ENCODE peak calls at places on chromosomes 4 and X, in four cellular contexts. M is HL-60, G is left ventricle myocardium inferior, U is ascending aorta. P is an unnamed sample.

GRCh38 chrX:22357621-22358020 is 84.9 kb downstream of the CBLL2 start:
- DNase-seq in M (no peak), G (no peak), U (no peak), P (no peak)

GRCh38 chrX:77003956-77004355 is 443.2 kb upstream of the FGF16 start:
- DNase-seq in M (no peak), G (no peak), U (no peak), P (no peak)

GRCh38 chr4:104878936-104879335 is 267.7 kb upstream of the TET2 start:
- DNase-seq in M (no peak), G (no peak), U (no peak), P (no peak)

GRCh38 chr4:83112239-83112638 is 2.3 kb downstream of the PLAC8 start:
- DNase-seq in M (peak), G (no peak), U (no peak), P (no peak)

GRCh38 chrX:9339603-9340569 is 125.0 kb upstream of the TBL1X start:
- DNase-seq in M (no peak), G (peak), U (no peak), P (no peak)

GRCh38 chrX:115364625-115365024 is 75.1 kb downstream of the LUZP4 start:
- DNase-seq in M (no peak), G (no peak), U (no peak), P (no peak)

GRCh38 chr4:138898282-138898681 is 117.3 kb upstream of the NOCT start:
- DNase-seq in M (no peak), G (no peak), U (no peak), P (no peak)

GRCh38 chr4:8311096-8312068 is 41.8 kb downstream of the HTRA3 start:
- DNase-seq in M (no peak), G (no peak), U (peak), P (no peak)

GRCh38 chr4:127849505-127850234 is 31.0 kb upstream of the PLK4 start:
- DNase-seq in M (no peak), G (no peak), U (no peak), P (no peak)

GRCh38 chr4:148874331-148874730 is 432.1 kb upstream of the NR3C2 start:
- DNase-seq in M (no peak), G (no peak), U (no peak), P (no peak)

GRCh38 chr4:70559216-70559830 is 32.7 kb upstream of the AMBN start:
- DNase-seq in M (no peak), G (no peak), U (no peak), P (no peak)

GRCh38 chrX:40012800-40013682 is 84.7 kb downstream of the BCOR start:
- DNase-seq in M (peak), G (peak), U (no peak), P (no peak)

GRCh38 chrX:371907-372306 is 14.8 kb downstream of the PPP2R3B start:
- DNase-seq in M (no peak), G (no peak), U (no peak), P (no peak)

GRCh38 chr4:20418865-20419451 is 167.3 kb downstream of the SLIT2 start:
- DNase-seq in M (no peak), G (no peak), U (no peak), P (no peak)

GRCh38 chr4:24659241-24659961 is 75.0 kb upstream of the DHX15 start:
- DNase-seq in M (no peak), G (no peak), U (no peak), P (no peak)

GRCh38 chr4:188430384-188430783 is 291.1 kb downstream of the TRIML1 start:
- DNase-seq in M (no peak), G (no peak), U (no peak), P (no peak)

GRCh38 chr4:123599920-123600394 is 203.4 kb downstream of the SPRY1 start:
- DNase-seq in M (peak), G (peak), U (peak), P (no peak)

GRCh38 chrX:66676990-66677389 is 38.1 kb upstream of the EDA2R start:
- DNase-seq in M (no peak), G (no peak), U (no peak), P (no peak)

GRCh38 chr4:16140520-16141249 is 56.9 kb upstream of the PROM1 start:
- DNase-seq in M (no peak), G (no peak), U (no peak), P (no peak)

GRCh38 chrX:103254171-103254824 is 657 bp downstream of the TCEAL8 start:
- DNase-seq in M (no peak), G (peak), U (no peak), P (no peak)

GRCh38 chr4:83269256-83269655 is 15.3 kb downstream of the COQ2 start:
- DNase-seq in M (no peak), G (no peak), U (no peak), P (no peak)

GRCh38 chr4:3637326-3638016 is 105.2 kb upstream of the LRPAP1 start:
- DNase-seq in M (no peak), G (no peak), U (no peak), P (no peak)

GRCh38 chrX:111869639-111870034 is 6.3 kb upstream of the TRPC5OS start:
- DNase-seq in M (no peak), G (no peak), U (no peak), P (no peak)

GRCh38 chrX:64994131-64994798 is 18.0 kb upstream of the ZC4H2 start:
- DNase-seq in M (no peak), G (no peak), U (no peak), P (no peak)

GRCh38 chr4:142840516-142841123 is 5.5 kb downstream of the INPP4B start:
- DNase-seq in M (no peak), G (no peak), U (no peak), P (no peak)

GRCh38 chrX:8405631-8406030 is 59.0 kb upstream of the VCX3B start:
- DNase-seq in M (no peak), G (no peak), U (no peak), P (no peak)

GRCh38 chr4:109298279-109299010 is 4.0 kb downstream of the COL25A1 start:
- DNase-seq in M (no peak), G (no peak), U (no peak), P (no peak)

GRCh38 chr4:189436207-189436606 is 504.5 kb upstream of the FRG1 start:
- DNase-seq in M (no peak), G (no peak), U (no peak), P (no peak)

DNA sequence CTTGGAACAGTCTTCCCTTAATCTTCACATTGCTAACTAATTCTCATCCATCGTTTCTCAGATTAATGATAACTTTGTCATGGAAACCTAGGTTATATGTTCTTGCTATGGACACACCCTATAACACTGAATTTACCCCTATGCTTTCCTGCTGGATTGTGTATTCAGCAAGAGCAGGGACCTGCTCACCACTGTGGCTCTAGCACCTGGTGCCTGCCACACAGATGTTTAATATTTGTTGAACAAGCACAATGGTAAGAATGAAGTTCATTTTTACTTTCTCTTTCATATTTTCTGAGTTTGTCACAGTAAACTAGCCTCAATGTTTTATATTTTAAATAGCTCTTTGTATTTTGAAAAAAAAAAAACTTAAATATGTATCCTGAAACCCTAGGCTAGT is 734.0 kb upstream of the DIAPH2 start:
- DNase-seq in M (no peak), G (no peak), U (no peak), P (no peak)
- H3K27ac ChIP-seq in M (no peak), G (no peak), U (no peak), P (no peak)

DNA sequence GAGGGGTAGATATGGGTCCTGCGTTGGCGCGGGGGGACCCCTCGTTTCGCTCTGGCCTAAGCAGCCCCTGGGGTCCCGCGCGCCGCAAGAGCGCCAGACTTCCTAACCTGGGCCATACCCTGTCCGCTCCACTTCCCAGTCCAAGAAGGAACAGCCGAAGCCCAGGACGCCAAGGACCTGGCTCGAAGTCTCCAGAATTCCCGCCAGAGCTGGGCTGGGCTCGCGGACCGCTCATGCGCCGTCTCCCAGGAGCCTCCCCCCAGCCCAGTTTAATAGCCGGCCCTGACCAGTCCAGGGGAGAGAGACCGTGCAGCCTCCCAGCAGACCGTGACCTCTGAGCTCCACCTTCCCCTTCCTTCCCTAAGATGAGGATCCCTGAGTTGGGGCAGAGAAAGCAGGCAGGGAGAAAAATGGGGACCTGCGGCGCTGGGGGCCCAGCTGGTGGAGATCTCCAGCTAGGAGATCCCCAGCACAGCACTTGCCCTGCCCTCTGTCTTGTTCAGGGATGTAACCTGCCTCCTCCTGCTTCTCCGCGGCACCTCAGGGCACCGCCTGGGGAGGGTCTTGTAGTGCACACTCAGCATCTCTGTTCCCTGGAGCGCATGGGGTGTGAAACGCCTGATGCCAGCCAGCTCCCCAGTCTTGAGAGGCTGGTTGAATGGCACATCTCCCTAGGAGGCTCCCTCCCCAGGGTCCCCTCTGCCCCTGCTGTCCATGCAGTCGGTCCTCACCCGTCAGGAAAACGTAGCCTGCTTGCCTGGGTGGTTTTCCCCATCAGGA is 1.2 kb upstream of the LETM1 start:
- DNase-seq in M (no peak), G (no peak), U (no peak), P (no peak)
- H3K27ac ChIP-seq in M (peak), G (peak), U (peak), P (peak)

GRCh38 chr4:113657834-113658233 is 103.7 kb downstream of the CAMK2D start:
- DNase-seq in M (no peak), G (no peak), U (no peak), P (no peak)
- H3K27ac ChIP-seq in M (no peak), G (peak), U (peak), P (no peak)

GRCh38 chr4:5706486-5707290 is 1.7 kb downstream of the EVC2 start:
- DNase-seq in M (no peak), G (no peak), U (no peak), P (no peak)

GRCh38 chr4:5710065-5710961 is 688 bp upstream of the EVC start:
- DNase-seq in M (no peak), G (no peak), U (no peak), P (no peak)

GRCh38 chr4:5707366-5708133 is 809 bp downstream of the EVC2 start:
- DNase-seq in M (no peak), G (no peak), U (no peak), P (no peak)

GRCh38 chr4:5708829-5709680 is 696 bp upstream of the EVC2 start:
- DNase-seq in M (no peak), G (no peak), U (no peak), P (no peak)

GRCh38 chr4:5708171-5708828 is at the start of gene EVC2:
- DNase-seq in M (no peak), G (peak), U (no peak), P (no peak)
- H3K27ac ChIP-seq in M (no peak), G (peak), U (peak), P (peak)